ENCODE peak calls at places on chromosomes 5 and 9, in six cellular contexts. L is IMR-90, T is fibroblast of mammary gland, G is nucleus accumbens, R is prostate gland, D is psoas muscle. V is an unnamed sample.

GRCh38 chr9:73061131-73061530 is 90.5 kb upstream of the ANXA1 start:
- DNase-seq in R (no peak), D (no peak), G (no peak), T (no peak), L (no peak), V (no peak)

GRCh38 chr5:65018763-65019162 is 250.0 kb downstream of the CWC27 start:
- DNase-seq in L (no peak), G (no peak), R (no peak), D (no peak), T (no peak), V (no peak)

GRCh38 chr9:126519660-126520425 is 93.9 kb upstream of the LMX1B start:
- DNase-seq in G (no peak), T (no peak), L (no peak), D (no peak), R (no peak), V (no peak)

GRCh38 chr5:102901821-102902448 is 146.8 kb downstream of the PAM start:
- DNase-seq in D (no peak), G (no peak), T (no peak), L (no peak), R (no peak), V (no peak)

GRCh38 chr9:113155911-113156559 is 5.2 kb downstream of the SLC31A2 start:
- DNase-seq in G (no peak), R (no peak), L (no peak), D (no peak), T (no peak), V (no peak)

GRCh38 chr9:75282047-75282446 is 193.7 kb downstream of the OSTF1 start:
- DNase-seq in T (no peak), R (no peak), D (no peak), G (no peak), L (no peak), V (no peak)

GRCh38 chr9:111645806-111646205 is 14.7 kb downstream of the DNAJC25 start:
- DNase-seq in T (peak; percentile 45), D (no peak), G (no peak), L (peak; percentile 36), R (no peak), V (peak; percentile 23)

GRCh38 chr5:60852940-60853339 is 8.9 kb upstream of the ELOVL7 start:
- DNase-seq in D (no peak), T (no peak), R (no peak), G (no peak), L (no peak), V (no peak)

GRCh38 chr5:148542812-148543211 is 111.5 kb downstream of the HTR4 start:
- DNase-seq in T (peak; percentile 80), L (peak; percentile 4), D (no peak), R (no peak), G (no peak), V (no peak)

GRCh38 chr5:57209316-57210040 is 35.6 kb downstream of the GPBP1 start:
- DNase-seq in L (peak; percentile 28), D (no peak), G (no peak), R (no peak), T (peak; percentile 23), V (no peak)

GRCh38 chr5:668299-668995 is 24.7 kb downstream of the TPPP start:
- DNase-seq in G (no peak), T (no peak), D (no peak), L (no peak), R (no peak), V (no peak)

GRCh38 chr9:113475992-113476391 is 12.5 kb downstream of the RGS3 start:
- DNase-seq in R (no peak), L (no peak), G (no peak), D (no peak), T (no peak), V (no peak)

GRCh38 chr5:166257656-166258055 is 2033.8 kb upstream of the WWC1 start:
- DNase-seq in D (no peak), L (no peak), T (no peak), R (no peak), G (no peak), V (no peak)

GRCh38 chr5:26535215-26535614 is 503.2 kb downstream of the CDH9 start:
- DNase-seq in D (no peak), L (no peak), T (no peak), R (no peak), G (no peak), V (no peak)

GRCh38 chr5:55533806-55534435 is 843 bp downstream of the PLPP1 start:
- DNase-seq in D (no peak), L (peak; percentile 48), R (peak; percentile 18), T (peak; percentile 41), G (no peak), V (no peak)

GRCh38 chr5:350355-350754 is 28.8 kb downstream of the AHRR start:
- DNase-seq in T (no peak), D (no peak), R (no peak), G (no peak), L (no peak), V (no peak)

GRCh38 chr9:126761274-126761673 is 43.6 kb upstream of the ZBTB43 start:
- DNase-seq in L (no peak), R (no peak), D (no peak), T (no peak), G (no peak), V (no peak)

GRCh38 chr5:34756781-34757624 is 82.0 kb upstream of the TTC23L start:
- DNase-seq in L (no peak), T (no peak), G (no peak), R (no peak), D (no peak), V (peak; percentile 27)

GRCh38 chr9:36742264-36742663 is 169.6 kb downstream of the MELK start:
- DNase-seq in T (no peak), G (no peak), R (no peak), D (no peak), L (no peak), V (no peak)

GRCh38 chr9:83199240-83199639 is 136.3 kb upstream of the RASEF start:
- DNase-seq in T (peak; percentile 40), R (peak; percentile 54), G (no peak), D (no peak), L (peak; percentile 25), V (peak; percentile 70)

GRCh38 chr9:70006299-70006698 is 37.3 kb upstream of the MAMDC2 start:
- DNase-seq in T (peak; percentile 48), G (no peak), R (no peak), L (peak; percentile 25), D (no peak), V (no peak)

GRCh38 chr5:157926171-157926671 is 67.3 kb upstream of the CLINT1 start:
- DNase-seq in T (no peak), L (no peak), G (no peak), D (no peak), R (no peak), V (no peak)

GRCh38 chr5:22088517-22088916 is 764.6 kb downstream of the CDH12 start:
- DNase-seq in T (no peak), G (no peak), R (no peak), L (no peak), D (no peak), V (no peak)

GRCh38 chr9:35526087-35526801 is 36.3 kb downstream of the RUSC2 start:
- DNase-seq in L (peak; percentile 64), G (no peak), D (no peak), T (peak; percentile 57), R (no peak), V (no peak)

GRCh38 chr9:17810728-17811634 is 232.1 kb downstream of the SH3GL2 start:
- DNase-seq in R (peak; percentile 58), L (peak; percentile 66), G (no peak), D (peak; percentile 14), T (peak; percentile 65), V (peak; percentile 60)

GRCh38 chr9:93697352-93698139 is 121.2 kb downstream of the PHF2 start:
- DNase-seq in D (no peak), R (no peak), T (no peak), L (no peak), G (no peak), V (no peak)

GRCh38 chr5:88825782-88826110 is 57.2 kb downstream of the MEF2C start:
- DNase-seq in G (no peak), D (no peak), L (peak; percentile 8), R (no peak), T (no peak), V (no peak)